ENCODE peak calls at places on chromosomes 12 and 14, in seven cellular contexts. A is tibial artery, I is Calu3, V is GM12865, T is mucosa of descending colon, U is lower leg skin, W is MCF 10A. H is an unnamed sample.

GRCh38 chr14:51304428-51304827 is 64.4 kb downstream of the TMX1 start:
- DNase-seq in A (no peak), I (no peak), V (no peak), T (no peak), U (no peak), W (peak), H (no peak)

GRCh38 chr14:105682956-105683570 is 156.7 kb downstream of the TMEM121 start:
- DNase-seq in A (peak), I (no peak), V (peak), T (no peak), U (no peak), W (no peak), H (no peak)

GRCh38 chr14:38078393-38078792 is 129.3 kb upstream of the SSTR1 start:
- DNase-seq in A (no peak), I (peak), V (no peak), T (no peak), U (no peak), W (peak), H (no peak)

GRCh38 chr12:82366182-82366581 is 7.9 kb downstream of the METTL25 start:
- DNase-seq in A (no peak), I (no peak), V (no peak), T (no peak), U (no peak), W (no peak), H (no peak)

GRCh38 chr12:15858348-15858747 is 23.8 kb upstream of the STRAP start:
- DNase-seq in A (no peak), I (no peak), V (no peak), T (no peak), U (no peak), W (no peak), H (no peak)

GRCh38 chr12:88388566-88389269 is 191.6 kb downstream of the KITLG start:
- DNase-seq in A (no peak), I (no peak), V (peak), T (no peak), U (no peak), W (no peak), H (no peak)

GRCh38 chr12:6866163-6866919 is 990 bp upstream of the TPI1 start:
- DNase-seq in A (peak), I (no peak), V (no peak), T (peak), U (no peak), W (no peak), H (no peak)

GRCh38 chr12:132461526-132461925 is 28.4 kb upstream of the FBRSL1 start:
- DNase-seq in A (no peak), I (no peak), V (no peak), T (peak), U (no peak), W (no peak), H (no peak)

GRCh38 chr12:47340391-47341015 is 260.7 kb upstream of the AMIGO2 start:
- DNase-seq in A (no peak), I (no peak), V (no peak), T (no peak), U (no peak), W (no peak), H (no peak)

GRCh38 chr14:59425322-59425945 is 39.7 kb downstream of the GPR135 start:
- DNase-seq in A (no peak), I (no peak), V (no peak), T (no peak), U (no peak), W (no peak), H (no peak)

GRCh38 chr14:100039903-100040302 is 25.3 kb upstream of the EVL start:
- DNase-seq in A (no peak), I (no peak), V (no peak), T (no peak), U (no peak), W (no peak), H (no peak)

GRCh38 chr12:114512351-114512750 is 106.4 kb upstream of the TBX5 start:
- DNase-seq in A (no peak), I (no peak), V (no peak), T (no peak), U (no peak), W (peak), H (no peak)

GRCh38 chr12:18262514-18262913 is 1.2 kb downstream of the PIK3C2G start:
- DNase-seq in A (no peak), I (no peak), V (no peak), T (no peak), U (no peak), W (peak), H (no peak)

GRCh38 chr14:24849471-24849870 is 200.5 kb downstream of the STXBP6 start:
- DNase-seq in A (no peak), I (no peak), V (no peak), T (no peak), U (no peak), W (no peak), H (no peak)

GRCh38 chr14:75282166-75282547 is 3.5 kb downstream of the FOS start:
- DNase-seq in A (no peak), I (no peak), V (no peak), T (no peak), U (no peak), W (no peak), H (no peak)

GRCh38 chr14:92841930-92842329 is 47.8 kb downstream of the GOLGA5 start:
- DNase-seq in A (no peak), I (no peak), V (no peak), T (no peak), U (no peak), W (no peak), H (no peak)

GRCh38 chr14:26128931-26129674 is 468.7 kb downstream of the NOVA1 start:
- DNase-seq in A (no peak), I (no peak), V (no peak), T (no peak), U (no peak), W (no peak), H (no peak)

GRCh38 chr12:47945341-47945728 is 18.1 kb upstream of the TMEM106C start:
- DNase-seq in A (no peak), I (no peak), V (no peak), T (no peak), U (no peak), W (no peak), H (no peak)

GRCh38 chr14:76968621-76969063 is 59.9 kb downstream of the IRF2BPL start:
- DNase-seq in A (no peak), I (no peak), V (no peak), T (no peak), U (no peak), W (no peak), H (no peak)

GRCh38 chr12:46491548-46491947 is 119.0 kb upstream of the SLC38A2 start:
- DNase-seq in A (no peak), I (no peak), V (no peak), T (no peak), U (no peak), W (no peak), H (no peak)

GRCh38 chr12:104506691-104507401 is 50.1 kb downstream of the CHST11 start:
- DNase-seq in A (no peak), I (no peak), V (no peak), T (no peak), U (no peak), W (no peak), H (no peak)

GRCh38 chr14:22570132-22570949 is 18.7 kb downstream of the DAD1 start:
- DNase-seq in A (no peak), I (peak), V (peak), T (no peak), U (peak), W (peak), H (no peak)

GRCh38 chr14:55074662-55075061 is 23.2 kb downstream of the MAPK1IP1L start:
- DNase-seq in A (no peak), I (no peak), V (peak), T (no peak), U (no peak), W (peak), H (no peak)

GRCh38 chr12:109946505-109946904 is 46.4 kb downstream of the TCHP start:
- DNase-seq in A (no peak), I (no peak), V (no peak), T (no peak), U (no peak), W (no peak), H (no peak)

GRCh38 chr14:50865677-50866076 is 6.2 kb upstream of the ABHD12B start:
- DNase-seq in A (no peak), I (no peak), V (no peak), T (no peak), U (no peak), W (no peak), H (no peak)

GRCh38 chr14:91303091-91303923 is 58.8 kb upstream of the GPR68 start:
- DNase-seq in A (no peak), I (peak), V (peak), T (no peak), U (no peak), W (peak), H (no peak)

GRCh38 chr14:55938249-55938791 is 179.9 kb upstream of the PELI2 start:
- DNase-seq in A (no peak), I (no peak), V (no peak), T (no peak), U (peak), W (peak), H (no peak)

GRCh38 chr12:132801741-132802140 is 26.9 kb downstream of the GOLGA3 start:
- DNase-seq in A (no peak), I (no peak), V (no peak), T (no peak), U (no peak), W (no peak), H (no peak)

GRCh38 chr14:38357557-38357956 is 101.7 kb upstream of the CLEC14A start:
- DNase-seq in A (no peak), I (no peak), V (no peak), T (no peak), U (no peak), W (peak), H (no peak)

GRCh38 chr14:53539489-53540126 is 386.5 kb upstream of the DDHD1 start:
- DNase-seq in A (peak), I (peak), V (peak), T (peak), U (peak), W (peak), H (no peak)

GRCh38 chr12:109900752-109901580 is 892 bp downstream of the TCHP start:
- DNase-seq in A (no peak), I (no peak), V (peak), T (no peak), U (no peak), W (peak), H (no peak)

GRCh38 chr12:33265900-33266299 is 173.7 kb downstream of the SYT10 start:
- DNase-seq in A (no peak), I (no peak), V (no peak), T (no peak), U (no peak), W (no peak), H (no peak)

GRCh38 chr14:20456971-20457370 is 1.9 kb downstream of the APEX1 start:
- DNase-seq in A (no peak), I (no peak), V (no peak), T (no peak), U (no peak), W (no peak), H (no peak)

GRCh38 chr12:103884316-103884715 is 43.3 kb upstream of the NT5DC3 start:
- DNase-seq in A (no peak), I (peak), V (peak), T (no peak), U (no peak), W (peak), H (no peak)

GRCh38 chr12:58529114-58529665 is 391.1 kb downstream of the LRIG3 start:
- DNase-seq in A (no peak), I (no peak), V (no peak), T (no peak), U (no peak), W (peak), H (no peak)

GRCh38 chr12:121536058-121536928 is 44.5 kb downstream of the KDM2B start:
- DNase-seq in A (peak), I (peak), V (peak), T (peak), U (peak), W (peak), H (peak)

GRCh38 chr12:80195143-80195726 is 95.9 kb downstream of the OTOGL start:
- DNase-seq in A (no peak), I (peak), V (peak), T (no peak), U (no peak), W (peak), H (no peak)

GRCh38 chr14:65872536-65872935 is 460.0 kb downstream of the FUT8 start:
- DNase-seq in A (no peak), I (no peak), V (no peak), T (no peak), U (no peak), W (no peak), H (no peak)

GRCh38 chr12:12722351-12723146 is 5.4 kb downstream of the CDKN1B start:
- DNase-seq in A (no peak), I (no peak), V (peak), T (no peak), U (no peak), W (peak), H (no peak)

DNA sequence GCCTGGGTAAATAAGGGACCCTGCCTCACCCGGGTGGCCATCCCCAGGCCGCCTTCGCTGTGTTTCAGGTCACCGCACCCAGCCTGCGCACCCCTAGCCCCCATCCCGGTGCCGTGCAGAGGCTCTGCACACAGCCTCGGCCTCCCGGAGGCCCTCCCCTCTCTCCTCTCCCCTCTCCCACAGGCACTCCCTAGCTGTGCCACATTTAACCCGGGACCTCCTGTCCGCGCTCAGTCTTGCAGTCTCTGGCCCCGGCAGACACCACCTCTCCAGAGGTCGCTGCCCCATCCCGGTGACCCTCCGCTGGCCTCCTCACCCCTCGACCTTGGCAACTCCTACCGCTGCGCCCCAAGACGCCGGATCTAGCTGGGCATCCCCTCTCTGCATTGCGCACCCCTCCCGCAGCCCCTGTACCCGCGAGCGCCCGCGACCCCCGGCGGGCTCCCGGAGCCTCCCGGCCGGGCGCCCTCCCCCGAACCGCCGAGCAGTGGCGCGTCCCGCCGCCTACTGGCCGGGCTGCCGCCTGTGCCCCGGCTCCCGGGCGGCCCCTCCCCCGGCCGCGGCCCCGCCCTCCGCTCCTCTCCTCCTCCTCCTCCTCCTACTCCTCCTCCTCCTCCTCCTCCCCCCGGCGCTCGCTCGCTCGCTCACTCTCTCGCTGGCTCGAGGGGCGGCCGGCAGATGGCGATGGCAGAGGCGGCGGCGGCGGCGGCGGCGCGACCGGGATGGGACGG is 120.7 kb downstream of the AACS start:
- DNase-seq in A (peak), I (peak), V (peak), T (peak), U (peak), W (peak), H (no peak)
- TF ChIP-seq CTCF in A (peak), I (peak), V (no peak), T (peak), U (no peak), W (peak), H (no peak)

DNA sequence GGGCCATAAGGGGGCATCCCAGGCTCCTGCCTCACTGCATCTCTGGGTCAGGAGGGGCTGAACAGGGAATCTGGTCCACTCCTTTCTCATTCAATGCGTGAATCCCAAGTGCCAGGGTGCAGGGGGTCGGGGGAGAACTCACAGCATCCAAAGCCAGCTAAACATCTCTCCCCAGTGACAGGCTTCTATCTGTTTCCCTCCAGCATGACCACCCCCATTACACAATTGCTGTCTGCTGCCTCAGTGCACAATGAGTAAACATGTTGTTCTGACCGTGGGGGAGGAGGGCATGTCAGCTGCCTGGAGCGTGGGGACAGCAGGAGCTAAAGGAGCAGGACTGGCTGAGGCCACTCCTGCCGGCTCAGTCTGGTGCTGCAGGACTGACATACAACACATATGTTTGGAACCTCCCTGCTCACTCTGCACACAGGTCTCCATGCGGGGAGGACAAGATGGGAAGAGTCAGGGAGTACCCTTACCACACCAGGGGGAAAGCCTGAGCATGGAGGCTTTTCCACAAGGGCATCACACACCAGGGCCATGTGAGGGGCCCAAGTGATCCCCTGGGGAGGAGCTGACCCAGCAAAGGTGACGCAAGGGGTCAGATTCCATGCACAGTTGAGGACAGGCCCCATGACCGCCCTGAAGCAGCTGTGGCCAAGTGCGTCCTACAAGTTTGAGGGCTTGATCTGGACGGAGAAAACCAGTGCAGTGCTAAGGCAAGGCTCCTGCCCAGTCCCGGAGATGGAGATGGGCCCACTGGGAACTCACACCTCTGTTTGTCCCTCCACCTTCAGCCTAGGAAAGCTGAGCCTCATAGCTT is 1.4 kb downstream of the TNS2 start:
- DNase-seq in A (peak), I (no peak), V (no peak), T (peak), U (peak), W (peak), H (no peak)
- TF ChIP-seq CTCF in A (peak), I (no peak), V (no peak), T (no peak), U (peak), W (no peak), H (no peak)

GRCh38 chr12:57175428-57176138 is 28.2 kb upstream of the LRP1-AS start:
- DNase-seq in A (peak), I (peak), V (peak), T (peak), U (peak), W (peak), H (peak)
- TF ChIP-seq CTCF in A (peak), I (peak), V (peak), T (peak), U (no peak), W (peak), H (peak)

DNA sequence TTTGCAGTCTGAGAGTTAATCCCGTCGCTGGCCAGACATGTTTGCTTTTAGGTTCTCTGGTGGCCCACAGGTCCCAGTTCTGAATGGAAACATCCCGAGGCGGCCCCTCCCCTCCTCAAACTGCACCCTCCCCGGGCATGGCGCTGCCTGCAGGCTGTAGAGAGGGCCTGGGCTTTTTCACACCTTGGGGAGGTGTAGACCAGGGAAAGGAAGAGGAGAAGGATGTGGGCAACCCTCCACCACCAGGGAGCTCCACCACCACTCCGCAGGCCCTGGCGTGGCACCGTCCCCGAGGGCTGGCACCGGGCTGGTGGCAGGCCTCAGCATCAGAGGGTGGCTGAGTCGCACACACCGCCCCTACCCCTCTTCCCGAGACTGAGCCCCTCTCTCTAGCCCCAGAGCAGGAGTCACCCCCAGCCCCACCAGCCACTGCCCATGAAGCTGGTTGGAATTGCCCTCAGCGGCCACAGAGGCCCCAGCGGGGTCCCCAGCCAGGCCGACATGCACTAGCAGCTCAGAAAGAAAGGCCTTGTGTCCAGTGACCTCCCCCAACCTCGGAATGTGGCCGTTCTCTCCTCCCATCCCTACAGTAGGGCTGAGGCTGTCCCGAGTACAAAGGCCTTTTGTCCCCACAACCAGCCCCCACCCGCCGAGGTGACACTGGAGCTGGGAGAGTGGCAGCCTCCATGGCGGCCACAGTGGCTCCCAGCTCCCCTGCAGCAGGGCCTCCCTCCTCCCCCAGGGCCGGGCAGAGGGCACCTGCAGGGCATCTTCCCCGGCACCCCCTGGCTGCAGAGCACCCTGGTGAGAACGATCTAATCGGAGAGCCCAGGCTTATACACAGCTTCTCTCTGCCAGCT is 23.5 kb upstream of the INF2 start:
- DNase-seq in A (peak), I (peak), V (no peak), T (peak), U (no peak), W (peak), H (no peak)
- TF ChIP-seq CTCF in A (peak), I (peak), V (no peak), T (peak), U (no peak), W (peak), H (peak)

DNA sequence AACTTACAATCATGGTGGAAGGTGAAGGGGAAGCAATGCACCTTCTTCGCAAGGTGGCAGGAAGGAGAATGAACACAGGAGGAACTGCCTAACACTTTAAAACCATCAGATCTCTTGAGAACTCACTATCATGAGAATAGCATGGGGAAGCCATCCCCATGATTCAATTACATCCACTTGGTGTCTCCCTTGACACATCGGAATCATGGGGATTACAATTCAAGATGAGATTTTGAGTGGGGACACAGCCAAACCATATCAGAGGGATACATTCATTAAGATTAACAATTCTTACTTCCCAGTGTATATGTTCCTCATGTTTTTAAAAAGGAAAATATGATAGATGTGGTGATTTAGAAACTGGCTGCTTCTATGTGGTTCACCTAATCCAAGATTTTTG is 117.9 kb downstream of the PDE3A start:
- DNase-seq in A (no peak), I (no peak), V (no peak), T (no peak), U (no peak), W (peak), H (no peak)
- TF ChIP-seq CTCF in A (no peak), I (no peak), V (no peak), T (no peak), U (no peak), W (no peak), H (no peak)

GRCh38 chr12:27732281-27732680 is 21.6 kb downstream of the MRPS35 start:
- DNase-seq in A (no peak), I (peak), V (peak), T (no peak), U (no peak), W (peak), H (no peak)
- TF ChIP-seq CTCF in A (no peak), I (peak), V (peak), T (no peak), U (no peak), W (no peak), H (no peak)

H was measured in CD14-positive monocyte.